ENCODE peak calls at places on chromosomes 6 and 20, in four cellular contexts. R is adipocyte, Z is heart right ventricle, N is pancreas. C is an unnamed sample.
A peak's percentile ranks its signal among the peaks of the same experiment; 100 is the strongest.

GRCh38 chr6:10518461-10519216 is 2.5 kb upstream of the GCNT2 start:
- DNase-seq in Z (no peak), R (peak; percentile 39), N (no peak), C (no peak)

GRCh38 chr6:82963527-82963926 is 102.1 kb downstream of the UBE3D start:
- DNase-seq in R (no peak), N (no peak), Z (no peak), C (no peak)

GRCh38 chr20:62640870-62641748 is 1.2 kb upstream of the SLCO4A1 start:
- DNase-seq in R (no peak), N (no peak), Z (no peak), C (no peak)

GRCh38 chr6:22614541-22614940 is 45.2 kb downstream of the HDGFL1 start:
- DNase-seq in Z (no peak), N (no peak), R (peak; percentile 34), C (no peak)

GRCh38 chr20:20683922-20684321 is 28.5 kb downstream of the RALGAPA2 start:
- DNase-seq in N (no peak), R (no peak), Z (no peak), C (no peak)

GRCh38 chr6:110348956-110349565 is 9.1 kb downstream of the METTL24 start:
- DNase-seq in Z (no peak), N (no peak), R (no peak), C (no peak)

GRCh38 chr6:123215211-123215610 is 219.2 kb downstream of the CLVS2 start:
- DNase-seq in R (no peak), N (no peak), Z (no peak), C (no peak)

GRCh38 chr20:53009979-53010735 is 38.0 kb downstream of the TSHZ2 start:
- DNase-seq in Z (no peak), N (no peak), R (no peak), C (no peak)

GRCh38 chr6:41917528-41917927 is 3.4 kb downstream of the MED20 start:
- DNase-seq in N (no peak), R (peak; percentile 94), Z (no peak), C (no peak)

GRCh38 chr6:47242483-47243386 is 67.0 kb downstream of the TNFRSF21 start:
- DNase-seq in R (peak; percentile 75), Z (peak; percentile 86), N (peak; percentile 89), C (peak; percentile 93)

GRCh38 chr6:157045831-157046454 is 268.8 kb downstream of the ARID1B start:
- DNase-seq in R (peak; percentile 82), N (no peak), Z (no peak), C (peak; percentile 29)

GRCh38 chr6:43076928-43077809 is 1.1 kb downstream of the PTK7 start:
- DNase-seq in N (peak; percentile 66), Z (no peak), R (peak; percentile 67), C (no peak)

GRCh38 chr20:29079769-29080690 is 2177.4 kb upstream of the DEFB115 start:
- DNase-seq in R (no peak), N (peak; percentile 57), Z (peak; percentile 13), C (peak; percentile 31)

GRCh38 chr6:72413884-72414283 is 208.0 kb upstream of the KCNQ5 start:
- DNase-seq in R (no peak), Z (no peak), N (peak; percentile 56), C (no peak)

GRCh38 chr6:115773741-115774140 is 286.9 kb downstream of the FRK start:
- DNase-seq in R (no peak), Z (no peak), N (no peak), C (no peak)

GRCh38 chr6:9463311-9463710 is 951.6 kb downstream of the TFAP2A start:
- DNase-seq in N (no peak), R (no peak), Z (no peak), C (no peak)

GRCh38 chr6:3214898-3215297 is 12.6 kb downstream of the TUBB2B start:
- DNase-seq in N (no peak), R (peak; percentile 56), Z (no peak), C (no peak)

GRCh38 chr6:43798688-43799444 is 28.9 kb downstream of the VEGFA start:
- DNase-seq in Z (peak; percentile 56), N (peak; percentile 81), R (peak; percentile 45), C (peak; percentile 86)

GRCh38 chr6:128532827-128533226 is 12.4 kb upstream of the PTPRK start:
- DNase-seq in N (no peak), R (no peak), Z (no peak), C (no peak)

GRCh38 chr6:37130704-37131103 is 39.2 kb upstream of the PIM1 start:
- DNase-seq in Z (no peak), N (no peak), R (no peak), C (no peak)

GRCh38 chr6:97066056-97066455 is 141.5 kb downstream of the KLHL32 start:
- DNase-seq in N (no peak), Z (no peak), R (no peak), C (no peak)

GRCh38 chr6:45078432-45078831 is 249.7 kb upstream of the RUNX2 start:
- DNase-seq in Z (no peak), N (no peak), R (no peak), C (no peak)

GRCh38 chr6:169982461-169983386 is 231.3 kb downstream of the ERMARD start:
- DNase-seq in N (peak; percentile 43), Z (no peak), R (no peak), C (peak; percentile 10)

GRCh38 chr20:31517373-31517772 is 3.1 kb downstream of the HM13 start:
- DNase-seq in R (peak; percentile 83), Z (no peak), N (peak; percentile 63), C (no peak)

GRCh38 chr20:42610070-42610469 is 579.6 kb downstream of the PTPRT start:
- DNase-seq in Z (no peak), R (no peak), N (no peak), C (no peak)

GRCh38 chr6:26400626-26401025 is 1.4 kb upstream of the BTN3A1 start:
- DNase-seq in Z (no peak), N (no peak), R (no peak), C (no peak)

GRCh38 chr20:49814057-49814675 is 1.5 kb downstream of the SLC9A8 start:
- DNase-seq in R (peak; percentile 50), N (no peak), Z (no peak), C (no peak)

GRCh38 chr6:113879186-113880096 is 22.3 kb downstream of the MARCKS start:
- DNase-seq in N (no peak), Z (no peak), R (peak; percentile 87), C (no peak)

DNA sequence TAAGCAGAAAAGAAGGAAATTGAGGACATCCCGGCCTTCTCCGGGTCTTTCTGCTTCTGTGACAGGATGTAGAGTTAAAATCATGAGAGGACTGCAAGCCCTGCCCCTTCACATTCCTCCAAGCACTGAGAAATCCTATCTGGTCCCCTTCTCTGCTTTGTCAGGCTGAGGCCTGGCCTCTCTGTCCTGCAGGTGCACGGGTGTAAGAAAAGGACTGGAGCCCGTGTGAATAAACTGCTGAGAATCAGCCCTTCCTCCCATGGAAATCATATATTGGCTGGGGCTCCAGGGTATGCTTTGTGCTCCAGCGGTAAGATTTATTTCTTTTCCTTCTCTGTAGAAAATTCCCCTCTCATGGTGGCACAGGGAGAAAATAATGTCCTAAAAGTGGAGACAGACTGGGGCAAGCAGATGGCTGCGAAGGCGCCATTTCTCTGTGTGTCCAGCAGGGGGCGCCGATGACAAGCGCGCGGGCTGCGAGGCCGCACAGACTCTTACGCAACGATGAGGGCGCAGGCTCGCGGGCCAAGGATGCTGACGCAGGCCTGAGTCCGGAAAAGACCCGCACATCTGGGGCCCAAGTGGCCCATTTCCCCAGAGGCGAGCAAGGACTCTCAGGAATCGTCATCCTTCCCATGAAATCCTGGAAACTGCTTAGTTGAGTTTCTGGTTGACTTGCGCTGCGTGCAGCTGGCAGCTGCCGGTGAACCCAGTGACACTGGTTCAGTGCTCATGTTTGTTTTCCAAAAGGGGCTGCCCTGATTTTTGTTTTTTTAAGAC is 258.6 kb downstream of the ADGB start:
- DNase-seq in Z (peak; percentile 84), R (peak; percentile 97), N (peak; percentile 93), C (peak; percentile 87)
- H3K4me3 ChIP-seq in Z (peak overlapping the region; percentile 16), R (peak overlapping the region; percentile 78), N (no peak overlapping the region), C (no peak overlapping the region)

DNA sequence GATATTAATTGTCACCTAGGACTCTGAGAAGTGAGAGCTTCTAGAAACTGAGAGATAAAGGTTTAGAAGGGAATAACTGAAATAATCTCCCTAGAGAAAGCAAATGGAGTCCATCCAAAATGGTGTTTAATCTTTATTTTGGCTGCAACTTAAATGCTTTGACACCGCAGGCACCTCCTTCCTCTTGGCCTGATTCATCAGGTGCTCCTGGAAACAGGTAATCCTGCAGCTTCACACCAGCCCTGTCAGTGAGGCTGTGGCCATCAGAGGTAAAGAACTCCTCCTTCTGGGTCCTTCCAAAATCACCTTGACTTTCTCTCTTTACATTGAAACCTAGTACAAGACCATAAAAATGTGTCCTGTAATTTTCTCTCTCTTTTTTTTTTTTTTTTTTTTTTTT is 124.0 kb downstream of the LRRC1 start:
- DNase-seq in R (no peak), Z (no peak), N (no peak), C (no peak)
- H3K4me1 ChIP-seq in R (peaks cover 14% of the 10 kb centered on the region), Z (no peaks in the 10 kb centered on the region), N (no peaks in the 10 kb centered on the region), C (no peaks in the 10 kb centered on the region)

GRCh38 chr6:23980965-23981364 is 145.1 kb upstream of the NRSN1 start:
- DNase-seq in Z (no peak), R (peak; percentile 37), N (no peak), C (no peak)
- H3K36me3 ChIP-seq in Z (no peaks in the 10 kb centered on the region), R (no peaks in the 10 kb centered on the region), N (no peaks in the 10 kb centered on the region), C (no peaks in the 10 kb centered on the region)

GRCh38 chr6:32194825-32195651 is 2.6 kb upstream of the GPSM3 start:
- DNase-seq in Z (no peak), N (no peak), R (peak; percentile 81), C (no peak)

GRCh38 chr6:32194388-32194787 is 1.9 kb upstream of the GPSM3 start:
- DNase-seq in N (no peak), Z (no peak), R (no peak), C (no peak)

GRCh38 chr6:32195902-32196681 is 3.6 kb upstream of the GPSM3 start:
- DNase-seq in R (peak; percentile 82), N (peak; percentile 85), Z (peak; percentile 92), C (peak; percentile 89)

GRCh38 chr6:32196682-32197616 is 4.5 kb upstream of the GPSM3 start:
- DNase-seq in Z (peak; percentile 49), R (peak; percentile 16), N (no peak), C (peak; percentile 67)

DNA sequence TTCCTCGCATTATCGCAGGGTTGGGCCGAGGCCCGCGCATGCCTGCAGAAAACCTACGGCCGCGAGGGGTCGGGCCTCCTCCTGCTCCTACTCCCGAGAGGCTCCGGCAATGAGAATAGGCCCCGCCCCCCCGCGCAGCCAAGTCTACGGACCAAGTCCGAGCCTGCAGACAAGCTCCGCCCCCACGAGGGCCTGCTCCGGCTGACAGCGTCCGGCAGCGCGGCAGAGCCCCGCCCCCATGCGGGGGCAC is 3.1 kb upstream of the GPSM3 start:
- DNase-seq in Z (peak; percentile 100), R (peak; percentile 100), N (peak; percentile 100), C (peak; percentile 100)
- H3K4me3 ChIP-seq in Z (no peak overlapping the region), R (peak overlapping the region; percentile 99), N (no peak overlapping the region), C (peak overlapping the region; percentile 29)

GRCh38 chr6:159415540-159415939 is 246.3 kb downstream of the FNDC1 start:
- DNase-seq in R (no peak), N (no peak), Z (no peak), C (no peak)

GRCh38 chr6:159416891-159417540 is 247.8 kb downstream of the FNDC1 start:
- DNase-seq in N (no peak), Z (no peak), R (no peak), C (no peak)

DNA sequence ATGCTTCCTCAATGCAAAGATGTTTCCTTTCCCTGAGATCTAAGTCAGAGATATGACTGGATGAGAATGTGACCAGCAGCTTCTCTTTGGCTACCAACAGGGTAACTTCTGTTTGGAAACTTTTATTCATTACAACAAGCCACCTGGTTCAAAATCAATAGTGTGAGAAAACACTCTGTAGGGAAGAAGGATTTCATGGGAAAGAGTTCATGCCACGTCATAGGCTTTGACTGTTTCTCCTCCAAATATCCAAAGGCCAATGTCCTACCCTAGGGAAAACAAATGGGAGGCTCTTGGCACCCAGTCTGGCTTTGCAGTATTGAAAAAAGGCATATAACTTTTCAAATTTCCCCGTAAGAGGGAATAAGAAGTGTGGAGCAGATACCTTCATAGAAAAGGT is 245.5 kb downstream of the FNDC1 start:
- DNase-seq in N (no peak), Z (no peak), R (no peak), C (no peak)
- H3K4me1 ChIP-seq in N (no peaks in the 10 kb centered on the region), Z (no peaks in the 10 kb centered on the region), R (peaks cover 3% of the 10 kb centered on the region), C (no peaks in the 10 kb centered on the region)